ENCODE peak calls at places on chromosomes 13 and 19, in nine cellular contexts. One of them, this sample, is unnamed. For H3K27me3, the result is how much of the 10 kb centered on the place peaks cover.

GRCh38 chr19:41330946-41331678 is 21.1 kb downstream of the CCDC97 start:
- DNase-seq in brain microvascular endothelial cell: no peak
- DNase-seq in AG04450: no peak
- DNase-seq in pancreas: no peak
- DNase-seq in GM23248: no peak
- DNase-seq in psoas muscle: peak
- DNase-seq in spleen: peak
- DNase-seq in tibial nerve: no peak
- DNase-seq in lower lobe of right lung: no peak
- DNase-seq in this sample: no peak

GRCh38 chr13:90375851-90376250 is 971.6 kb upstream of the MIR17HG start:
- DNase-seq in brain microvascular endothelial cell: peak
- DNase-seq in AG04450: no peak
- DNase-seq in pancreas: no peak
- DNase-seq in GM23248: no peak
- DNase-seq in psoas muscle: no peak
- DNase-seq in spleen: no peak
- DNase-seq in tibial nerve: no peak
- DNase-seq in lower lobe of right lung: no peak
- DNase-seq in this sample: no peak

GRCh38 chr13:93603043-93603442 is 376.4 kb downstream of the GPC6 start:
- DNase-seq in brain microvascular endothelial cell: peak
- DNase-seq in AG04450: peak
- DNase-seq in pancreas: no peak
- DNase-seq in GM23248: peak
- DNase-seq in psoas muscle: no peak
- DNase-seq in spleen: no peak
- DNase-seq in tibial nerve: no peak
- DNase-seq in lower lobe of right lung: no peak
- DNase-seq in this sample: peak

GRCh38 chr13:30021611-30022010 is 171.2 kb upstream of the UBL3 start:
- DNase-seq in brain microvascular endothelial cell: no peak
- DNase-seq in AG04450: no peak
- DNase-seq in pancreas: no peak
- DNase-seq in GM23248: peak
- DNase-seq in psoas muscle: no peak
- DNase-seq in spleen: no peak
- DNase-seq in tibial nerve: no peak
- DNase-seq in lower lobe of right lung: no peak
- DNase-seq in this sample: no peak

GRCh38 chr19:40154121-40154680 is 37.0 kb upstream of the MAP3K10 start:
- DNase-seq in brain microvascular endothelial cell: no peak
- DNase-seq in AG04450: no peak
- DNase-seq in pancreas: no peak
- DNase-seq in GM23248: no peak
- DNase-seq in psoas muscle: no peak
- DNase-seq in spleen: no peak
- DNase-seq in tibial nerve: no peak
- DNase-seq in lower lobe of right lung: no peak
- DNase-seq in this sample: no peak

GRCh38 chr13:99585609-99586008 is 84.3 kb downstream of the TM9SF2 start:
- DNase-seq in brain microvascular endothelial cell: no peak
- DNase-seq in AG04450: no peak
- DNase-seq in pancreas: no peak
- DNase-seq in GM23248: peak
- DNase-seq in psoas muscle: no peak
- DNase-seq in spleen: no peak
- DNase-seq in tibial nerve: no peak
- DNase-seq in lower lobe of right lung: no peak
- DNase-seq in this sample: no peak

GRCh38 chr13:43269037-43269476 is 245.7 kb downstream of the DNAJC15 start:
- DNase-seq in brain microvascular endothelial cell: peak
- DNase-seq in AG04450: peak
- DNase-seq in pancreas: peak
- DNase-seq in GM23248: peak
- DNase-seq in psoas muscle: no peak
- DNase-seq in spleen: no peak
- DNase-seq in tibial nerve: no peak
- DNase-seq in lower lobe of right lung: no peak
- DNase-seq in this sample: peak

GRCh38 chr19:582497-583197 is 7.0 kb upstream of the HCN2 start:
- DNase-seq in brain microvascular endothelial cell: no peak
- DNase-seq in AG04450: no peak
- DNase-seq in pancreas: no peak
- DNase-seq in GM23248: peak
- DNase-seq in psoas muscle: no peak
- DNase-seq in spleen: no peak
- DNase-seq in tibial nerve: no peak
- DNase-seq in lower lobe of right lung: no peak
- DNase-seq in this sample: no peak

GRCh38 chr19:18208098-18208951 is 4.5 kb upstream of the RAB3A start:
- DNase-seq in brain microvascular endothelial cell: peak
- DNase-seq in AG04450: peak
- DNase-seq in pancreas: no peak
- DNase-seq in GM23248: peak
- DNase-seq in psoas muscle: peak
- DNase-seq in spleen: peak
- DNase-seq in tibial nerve: no peak
- DNase-seq in lower lobe of right lung: peak
- DNase-seq in this sample: peak

GRCh38 chr13:62846302-62846701 is 1430.7 kb upstream of the PCDH20 start:
- DNase-seq in brain microvascular endothelial cell: no peak
- DNase-seq in AG04450: no peak
- DNase-seq in pancreas: no peak
- DNase-seq in GM23248: peak
- DNase-seq in psoas muscle: no peak
- DNase-seq in spleen: no peak
- DNase-seq in tibial nerve: no peak
- DNase-seq in lower lobe of right lung: no peak
- DNase-seq in this sample: no peak

GRCh38 chr13:75704942-75705320 is 68.8 kb downstream of the LMO7 start:
- DNase-seq in brain microvascular endothelial cell: no peak
- DNase-seq in AG04450: no peak
- DNase-seq in pancreas: peak
- DNase-seq in GM23248: no peak
- DNase-seq in psoas muscle: no peak
- DNase-seq in spleen: no peak
- DNase-seq in tibial nerve: no peak
- DNase-seq in lower lobe of right lung: peak
- DNase-seq in this sample: no peak

GRCh38 chr19:44939668-44940067 is 2.4 kb upstream of the APOC4 start:
- DNase-seq in brain microvascular endothelial cell: no peak
- DNase-seq in AG04450: no peak
- DNase-seq in pancreas: no peak
- DNase-seq in GM23248: no peak
- DNase-seq in psoas muscle: no peak
- DNase-seq in spleen: no peak
- DNase-seq in tibial nerve: no peak
- DNase-seq in lower lobe of right lung: no peak
- DNase-seq in this sample: no peak

GRCh38 chr19:49515767-49516166 is 3.3 kb downstream of the FCGRT start:
- DNase-seq in brain microvascular endothelial cell: no peak
- DNase-seq in AG04450: no peak
- DNase-seq in pancreas: no peak
- DNase-seq in GM23248: no peak
- DNase-seq in psoas muscle: peak
- DNase-seq in spleen: peak
- DNase-seq in tibial nerve: no peak
- DNase-seq in lower lobe of right lung: peak
- DNase-seq in this sample: no peak

GRCh38 chr13:94620286-94620896 is 18.7 kb downstream of the GPR180 start:
- DNase-seq in brain microvascular endothelial cell: peak
- DNase-seq in AG04450: no peak
- DNase-seq in pancreas: no peak
- DNase-seq in GM23248: peak
- DNase-seq in psoas muscle: no peak
- DNase-seq in spleen: no peak
- DNase-seq in tibial nerve: no peak
- DNase-seq in lower lobe of right lung: no peak
- DNase-seq in this sample: no peak

GRCh38 chr19:15196683-15197005 is 4.2 kb downstream of the NOTCH3 start:
- DNase-seq in brain microvascular endothelial cell: no peak
- DNase-seq in AG04450: no peak
- DNase-seq in pancreas: no peak
- DNase-seq in GM23248: no peak
- DNase-seq in psoas muscle: no peak
- DNase-seq in spleen: no peak
- DNase-seq in tibial nerve: no peak
- DNase-seq in lower lobe of right lung: no peak
- DNase-seq in this sample: no peak

GRCh38 chr13:95784161-95784880 is 107.4 kb downstream of the DNAJC3 start:
- DNase-seq in brain microvascular endothelial cell: peak
- DNase-seq in AG04450: peak
- DNase-seq in pancreas: no peak
- DNase-seq in GM23248: peak
- DNase-seq in psoas muscle: no peak
- DNase-seq in spleen: no peak
- DNase-seq in tibial nerve: no peak
- DNase-seq in lower lobe of right lung: no peak
- DNase-seq in this sample: peak

GRCh38 chr19:50361290-50362029 is 4.0 kb downstream of the NAPSA start:
- DNase-seq in brain microvascular endothelial cell: no peak
- DNase-seq in AG04450: no peak
- DNase-seq in pancreas: no peak
- DNase-seq in GM23248: peak
- DNase-seq in psoas muscle: no peak
- DNase-seq in spleen: no peak
- DNase-seq in tibial nerve: no peak
- DNase-seq in lower lobe of right lung: peak
- DNase-seq in this sample: no peak

GRCh38 chr19:10699650-10700335 is 1.4 kb upstream of the QTRT1 start:
- DNase-seq in brain microvascular endothelial cell: peak
- DNase-seq in AG04450: peak
- DNase-seq in pancreas: peak
- DNase-seq in GM23248: peak
- DNase-seq in psoas muscle: no peak
- DNase-seq in spleen: no peak
- DNase-seq in tibial nerve: peak
- DNase-seq in lower lobe of right lung: peak
- DNase-seq in this sample: no peak
- H3K4me3 ChIP-seq in brain microvascular endothelial cell: no peak
- H3K4me3 ChIP-seq in AG04450: no peak
- H3K4me3 ChIP-seq in pancreas: no peak
- H3K4me3 ChIP-seq in GM23248: no peak
- H3K4me3 ChIP-seq in psoas muscle: no peak
- H3K4me3 ChIP-seq in spleen: no peak
- H3K4me3 ChIP-seq in tibial nerve: no peak
- H3K4me3 ChIP-seq in lower lobe of right lung: no peak
- H3K4me3 ChIP-seq in this sample: no peak

DNA sequence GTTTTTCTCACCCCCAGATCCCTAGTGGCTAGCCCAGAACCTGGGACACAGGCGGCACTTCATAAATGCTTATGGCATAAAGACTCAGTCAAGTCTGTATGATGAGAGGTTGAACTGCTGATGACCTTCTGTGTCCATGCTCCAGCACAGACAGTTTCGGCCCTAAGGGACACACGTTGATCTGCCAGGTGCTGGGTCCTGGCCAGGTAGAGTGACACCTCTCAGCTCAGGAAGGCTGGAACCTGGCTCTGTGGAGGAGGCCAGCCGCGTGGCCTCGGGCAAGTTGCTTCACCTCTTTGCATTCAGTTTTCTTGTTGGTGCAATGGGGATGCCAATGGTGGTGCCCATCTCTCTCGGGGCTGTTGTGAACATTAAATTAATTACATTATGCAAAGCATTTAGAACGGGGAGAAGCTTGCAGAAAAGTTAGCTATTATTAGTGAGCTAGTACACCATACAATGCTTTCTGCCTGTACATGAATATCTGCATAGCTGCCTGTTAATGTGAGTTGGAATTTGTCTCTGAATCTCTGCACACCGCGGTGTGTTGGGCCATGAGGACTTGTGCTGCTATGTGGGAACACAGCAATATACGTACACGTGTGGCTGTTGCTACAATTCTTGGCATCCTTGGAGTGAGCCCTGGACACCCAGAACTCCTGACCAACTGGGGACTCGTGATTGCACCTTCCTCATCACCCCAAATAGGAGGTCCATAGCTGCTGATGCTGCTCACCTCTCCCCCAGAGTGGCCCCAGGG is 8.4 kb downstream of the GADD45B start:
- DNase-seq in brain microvascular endothelial cell: no peak
- DNase-seq in AG04450: no peak
- DNase-seq in pancreas: no peak
- DNase-seq in GM23248: no peak
- DNase-seq in psoas muscle: no peak
- DNase-seq in spleen: no peak
- DNase-seq in tibial nerve: no peak
- DNase-seq in lower lobe of right lung: no peak
- DNase-seq in this sample: no peak
- H3K27me3 ChIP-seq in brain microvascular endothelial cell: under half
- H3K27me3 ChIP-seq in AG04450: under half
- H3K27me3 ChIP-seq in pancreas: under half
- H3K27me3 ChIP-seq in GM23248: under half
- H3K27me3 ChIP-seq in psoas muscle: under half
- H3K27me3 ChIP-seq in spleen: under half
- H3K27me3 ChIP-seq in tibial nerve: under half
- H3K27me3 ChIP-seq in lower lobe of right lung: under half
- H3K27me3 ChIP-seq in this sample: under half

DNA sequence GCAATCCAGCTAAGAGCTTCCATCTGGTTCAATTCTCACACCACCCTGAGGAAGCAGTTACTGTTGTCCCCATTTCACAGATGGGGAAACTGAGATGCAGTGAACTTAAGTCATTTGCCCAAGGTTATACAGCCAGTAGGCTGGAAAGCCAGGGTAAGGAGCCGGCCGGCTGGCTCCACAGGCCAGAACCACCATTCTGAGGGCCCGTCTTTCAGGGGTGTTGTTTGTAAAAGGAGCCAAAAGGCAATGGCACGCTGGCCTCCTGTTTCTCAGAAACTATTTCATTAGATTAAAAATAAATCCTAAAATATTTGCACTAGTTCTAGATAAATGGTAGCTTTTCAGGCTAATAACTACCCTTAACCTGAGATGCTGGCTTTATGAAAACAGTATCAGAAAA is 114.9 kb downstream of the CRYL1 start:
- DNase-seq in brain microvascular endothelial cell: no peak
- DNase-seq in AG04450: no peak
- DNase-seq in pancreas: no peak
- DNase-seq in GM23248: no peak
- DNase-seq in psoas muscle: no peak
- DNase-seq in spleen: no peak
- DNase-seq in tibial nerve: no peak
- DNase-seq in lower lobe of right lung: no peak
- DNase-seq in this sample: no peak
- H3K4me3 ChIP-seq in brain microvascular endothelial cell: no peak
- H3K4me3 ChIP-seq in AG04450: no peak
- H3K4me3 ChIP-seq in pancreas: no peak
- H3K4me3 ChIP-seq in GM23248: no peak
- H3K4me3 ChIP-seq in psoas muscle: no peak
- H3K4me3 ChIP-seq in spleen: no peak
- H3K4me3 ChIP-seq in tibial nerve: no peak
- H3K4me3 ChIP-seq in lower lobe of right lung: no peak
- H3K4me3 ChIP-seq in this sample: no peak

DNA sequence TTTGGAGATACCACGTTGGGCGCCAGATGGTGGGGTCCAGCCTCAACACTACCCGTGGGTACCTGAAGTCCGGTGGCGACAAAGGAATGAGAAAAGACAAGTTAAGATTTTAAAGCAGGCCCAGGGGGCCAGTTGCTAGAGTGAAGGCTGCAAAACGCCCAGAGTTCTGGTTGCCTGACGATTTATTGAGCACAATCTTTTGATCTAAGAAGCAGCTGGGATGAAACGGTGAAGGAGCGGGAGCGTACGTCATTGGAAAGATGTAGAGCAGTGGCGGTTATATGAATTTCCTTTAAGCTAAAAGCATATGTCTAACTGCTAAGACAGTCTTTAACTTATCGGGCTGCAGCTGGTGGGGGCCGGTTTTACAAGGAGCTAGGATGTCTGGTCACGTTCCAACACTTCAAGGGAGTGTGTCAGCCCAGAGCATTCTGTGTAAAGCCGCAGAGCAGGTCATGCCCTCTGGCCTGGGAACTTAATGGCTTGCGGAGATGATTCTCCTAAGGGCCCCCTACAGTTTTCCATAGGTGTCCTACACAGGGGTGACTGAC is 28.9 kb upstream of the EVI5L start:
- DNase-seq in brain microvascular endothelial cell: no peak
- DNase-seq in AG04450: no peak
- DNase-seq in pancreas: no peak
- DNase-seq in GM23248: no peak
- DNase-seq in psoas muscle: no peak
- DNase-seq in spleen: peak
- DNase-seq in tibial nerve: no peak
- DNase-seq in lower lobe of right lung: no peak
- DNase-seq in this sample: no peak
- H3K27me3 ChIP-seq in brain microvascular endothelial cell: under half
- H3K27me3 ChIP-seq in AG04450: under half
- H3K27me3 ChIP-seq in pancreas: under half
- H3K27me3 ChIP-seq in GM23248: under half
- H3K27me3 ChIP-seq in psoas muscle: under half
- H3K27me3 ChIP-seq in spleen: under half
- H3K27me3 ChIP-seq in tibial nerve: under half
- H3K27me3 ChIP-seq in lower lobe of right lung: under half
- H3K27me3 ChIP-seq in this sample: under half

This sample was measured in BJ.